ENCODE peak calls at places on chromosome 9, in five cellular contexts. E is HCT116, Z is K562, R is HepG2, S is GM12878. F is an unnamed sample.

GRCh38 chr9:113501129-113501686 is 37.7 kb downstream of the RGS3 start:
- DNase-seq in R (no peak), S (no peak), Z (no peak), E (no peak), F (no peak)

GRCh38 chr9:18896004-18896403 is 137.0 kb downstream of the SAXO1 start:
- DNase-seq in Z (no peak), R (no peak), S (no peak), E (no peak), F (no peak)

GRCh38 chr9:95993342-95993741 is 117.9 kb downstream of the ERCC6L2 start:
- DNase-seq in Z (no peak), S (no peak), R (no peak), E (no peak), F (no peak)

GRCh38 chr9:121609845-121610637 is 41.4 kb upstream of the DAB2IP start:
- DNase-seq in Z (no peak), S (no peak), E (peak), R (peak), F (no peak)

GRCh38 chr9:135480071-135480941 is 724 bp downstream of the PPP1R26 start:
- DNase-seq in Z (peak), E (no peak), S (no peak), R (peak), F (peak)

GRCh38 chr9:6938447-6938846 is 180.7 kb downstream of the KDM4C start:
- DNase-seq in E (no peak), S (no peak), Z (no peak), R (peak), F (no peak)

GRCh38 chr9:105445203-105445881 is 2.5 kb upstream of the FSD1L start:
- DNase-seq in Z (no peak), R (no peak), S (no peak), E (no peak), F (no peak)

GRCh38 chr9:33170464-33171156 is 3.5 kb upstream of the B4GALT1 start:
- DNase-seq in S (no peak), R (no peak), E (peak), Z (no peak), F (peak)

GRCh38 chr9:115300896-115301295 is 182.9 kb upstream of the TNC start:
- DNase-seq in E (no peak), R (no peak), Z (no peak), S (no peak), F (no peak)

GRCh38 chr9:124110307-124110915 is 98.8 kb downstream of the LHX2 start:
- DNase-seq in S (no peak), R (peak), E (no peak), Z (peak), F (no peak)

GRCh38 chr9:22158983-22159382 is 149.9 kb upstream of the CDKN2B start:
- DNase-seq in S (no peak), R (peak), Z (no peak), E (peak), F (no peak)

GRCh38 chr9:120892748-120893584 is 16.0 kb upstream of the PHF19 start:
- DNase-seq in S (no peak), E (no peak), Z (no peak), R (no peak), F (no peak)

GRCh38 chr9:134225816-134226215 is 61.5 kb upstream of the RNU6ATAC start:
- DNase-seq in S (no peak), Z (no peak), R (no peak), E (no peak), F (no peak)

GRCh38 chr9:99299214-99300102 is 77.4 kb downstream of the SEC61B start:
- DNase-seq in S (no peak), Z (no peak), E (no peak), R (peak), F (peak)

GRCh38 chr9:19939890-19940289 is 151.1 kb upstream of the SLC24A2 start:
- DNase-seq in Z (no peak), R (no peak), S (no peak), E (no peak), F (no peak)

GRCh38 chr9:137459601-137460362 is 648 bp upstream of the NSMF start:
- DNase-seq in S (no peak), Z (no peak), R (no peak), E (no peak), F (peak)

GRCh38 chr9:101453776-101454570 is 18.4 kb upstream of the ALDOB start:
- DNase-seq in S (no peak), Z (no peak), E (no peak), R (no peak), F (no peak)

GRCh38 chr9:136855461-136856077 is 3.4 kb downstream of the MAMDC4 start:
- DNase-seq in Z (no peak), E (no peak), R (no peak), S (no peak), F (no peak)

GRCh38 chr9:131348631-131349521 is 45.0 kb upstream of the PRRC2B start:
- DNase-seq in S (no peak), E (no peak), Z (no peak), R (no peak), F (no peak)

GRCh38 chr9:37839491-37840461 is 39.2 kb downstream of the DCAF10 start:
- DNase-seq in R (no peak), E (no peak), S (no peak), Z (peak), F (peak)

GRCh38 chr9:83937861-83938455 is 16.7 kb upstream of the KIF27 start:
- DNase-seq in R (peak), S (no peak), Z (peak), E (peak), F (peak)

GRCh38 chr9:120877276-120878034 is 467 bp upstream of the PHF19 start:
- DNase-seq in R (peak), E (no peak), S (no peak), Z (peak), F (peak)

GRCh38 chr9:126986506-126986951 is 71.9 kb downstream of the RALGPS1 start:
- DNase-seq in Z (no peak), R (peak), S (no peak), E (peak), F (no peak)

GRCh38 chr9:84297162-84297821 is 43.3 kb downstream of the SLC28A3 start:
- DNase-seq in R (no peak), E (no peak), Z (no peak), S (no peak), F (no peak)

GRCh38 chr9:117462926-117463325 is 48.1 kb upstream of the ASTN2 start:
- DNase-seq in R (no peak), S (no peak), Z (no peak), E (no peak), F (no peak)

GRCh38 chr9:122364783-122365150 is 6.1 kb upstream of the PTGS1 start:
- DNase-seq in S (no peak), E (no peak), Z (no peak), R (no peak), F (no peak)

GRCh38 chr9:95082401-95083084 is 235.0 kb downstream of the FANCC start:
- DNase-seq in R (no peak), E (no peak), Z (no peak), S (no peak), F (no peak)

GRCh38 chr9:136023401-136024225 is 62.4 kb upstream of the UBAC1 start:
- DNase-seq in R (no peak), E (no peak), Z (no peak), S (no peak), F (peak)

GRCh38 chr9:124855944-124856773 is 2.9 kb downstream of the WDR38 start:
- DNase-seq in S (no peak), E (peak), Z (peak), R (peak), F (peak)

GRCh38 chr9:134276463-134277245 is 49.6 kb upstream of the RXRA start:
- DNase-seq in Z (no peak), R (no peak), E (no peak), S (no peak), F (no peak)

GRCh38 chr9:5832093-5832542 is 799 bp downstream of the ERMP1 start:
- DNase-seq in R (peak), S (no peak), Z (peak), E (no peak), F (no peak)

DNA sequence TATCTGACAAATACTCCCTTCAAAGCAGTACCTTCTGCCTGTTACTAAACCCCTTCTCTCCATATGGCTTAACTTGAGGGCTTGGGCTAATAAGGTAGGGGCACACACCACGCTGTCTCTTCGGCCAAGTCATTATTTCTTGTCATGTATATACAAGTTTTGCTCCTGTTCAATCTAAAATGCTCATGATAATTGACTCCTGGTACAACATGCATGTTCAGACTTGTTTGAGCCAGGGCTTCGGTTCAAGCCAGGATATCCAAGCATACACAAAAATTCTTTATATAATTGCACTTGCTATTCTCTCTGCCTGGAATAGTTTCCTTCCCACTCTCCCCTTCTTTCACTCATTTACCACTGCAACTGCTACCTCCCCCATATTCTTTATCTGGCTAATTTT is 756.0 kb upstream of the C9orf72 start:
- DNase-seq in E (no peak), Z (no peak), R (no peak), S (no peak), F (no peak)
- TF ChIP-seq ZBTB33 in E (no peak), Z (no peak), R (no peak), S (no peak), F (no peak)

GRCh38 chr9:92965759-92966517 is 18.6 kb downstream of the FGD3 start:
- DNase-seq in Z (no peak), R (no peak), S (no peak), E (no peak), F (no peak)

GRCh38 chr9:92966518-92966800 is 19.1 kb downstream of the FGD3 start:
- DNase-seq in S (no peak), R (no peak), Z (no peak), E (no peak), F (no peak)

GRCh38 chr9:92964607-92964975 is 17.3 kb downstream of the FGD3 start:
- DNase-seq in R (no peak), S (no peak), Z (no peak), E (no peak), F (no peak)

GRCh38 chr9:92963831-92964606 is 16.7 kb downstream of the FGD3 start:
- DNase-seq in S (peak), Z (no peak), E (no peak), R (peak), F (no peak)

DNA sequence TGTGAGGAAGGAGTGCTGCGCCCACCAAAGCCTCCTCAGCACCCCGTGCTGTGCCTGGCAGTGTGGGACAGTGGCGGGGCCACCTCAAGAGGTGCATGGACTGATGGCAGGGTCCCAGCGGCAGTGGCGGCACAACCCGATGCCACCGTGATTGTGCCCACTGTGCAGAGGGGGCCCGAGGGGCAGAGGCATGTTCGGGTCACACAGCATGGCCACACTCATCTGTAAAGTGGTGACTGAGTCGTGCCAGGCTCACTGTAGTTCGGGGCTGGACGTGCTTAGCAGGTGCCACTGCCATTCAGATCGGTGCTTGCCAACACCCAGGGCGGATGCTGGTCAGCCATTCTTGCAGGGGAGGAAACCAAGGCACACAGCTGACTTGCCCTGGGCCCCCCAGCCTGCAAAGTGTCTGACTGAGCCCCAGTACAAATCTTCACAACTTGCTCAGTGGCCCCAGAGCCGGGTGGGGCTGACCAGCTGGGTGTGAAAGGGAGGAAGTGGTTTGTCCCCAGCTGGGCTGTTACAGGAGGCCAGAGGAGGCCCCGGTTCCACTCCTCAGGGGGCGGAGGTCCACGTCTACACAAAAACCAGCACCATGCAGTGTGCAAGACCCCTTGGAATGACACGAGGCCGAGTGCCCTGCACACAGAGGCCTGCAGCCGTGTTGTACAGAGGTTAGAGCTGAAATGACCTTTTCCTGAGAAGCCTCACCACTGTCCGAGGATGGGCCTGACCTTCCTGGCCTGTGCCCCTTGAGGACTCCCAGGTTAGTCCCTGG is 17.8 kb downstream of the FGD3 start:
- DNase-seq in R (no peak), S (no peak), Z (no peak), E (no peak), F (no peak)
- TF ChIP-seq POLR2AphosphoS5 in R (no peak), S (no peak), Z (no peak), E (no peak), F (no peak)

DNA sequence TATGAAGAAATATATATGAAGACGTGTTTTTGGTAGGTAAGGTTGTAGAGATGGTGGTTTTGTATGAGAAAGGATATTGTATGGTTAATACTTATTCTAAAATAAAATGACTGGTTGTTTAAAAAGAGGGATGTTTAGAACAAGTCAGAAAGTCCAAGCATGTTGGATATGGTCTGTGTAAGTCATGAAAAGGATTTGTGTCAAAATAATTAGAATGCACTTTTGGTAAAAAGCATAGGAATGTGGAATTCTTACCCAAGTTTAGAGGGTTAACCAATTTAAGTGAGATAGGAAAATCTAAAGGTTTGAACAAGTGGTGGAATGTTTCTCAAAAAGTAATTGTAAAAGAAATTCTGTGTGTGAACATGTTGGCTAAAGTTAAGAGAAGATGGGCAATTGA is 1556.5 kb upstream of the C9orf72 start:
- DNase-seq in R (no peak), S (no peak), Z (no peak), E (no peak), F (no peak)
- TF ChIP-seq ZBTB33 in R (no peak), S (no peak), Z (no peak), E (no peak), F (no peak)

GRCh38 chr9:128107971-128108783 is 19.4 kb downstream of the PTGES2 start:
- DNase-seq in R (no peak), S (no peak), E (no peak), Z (no peak), F (peak)
- TF ChIP-seq POLR2AphosphoS5 in R (no peak), S (no peak), E (no peak), Z (no peak), F (no peak)

F was measured in SK-N-SH.